ENCODE peak calls at places on chromosomes 16 and 17, in seven cellular contexts. One of them, this sample, is unnamed.

GRCh38 chr16:87125206-87126155 is 191.7 kb downstream of the C16orf95 start:
- DNase-seq in OCI-LY7: no peak
- DNase-seq in fibroblast of lung: no peak
- DNase-seq in stimulated activated CD8-positive, alpha-beta memory T cell treated with anti-CD3 and anti-CD28 coated beads, Interleukin-2, amount 100 ng/mL, for 1 hour: no peak
- DNase-seq in naive thymus-derived CD4-positive, alpha-beta T cell: no peak
- DNase-seq in tibial nerve: no peak
- DNase-seq in PC-9: no peak
- DNase-seq in this sample: no peak

GRCh38 chr17:61410100-61410551 is 10.5 kb downstream of the TBX2 start:
- DNase-seq in OCI-LY7: no peak
- DNase-seq in stimulated activated CD8-positive, alpha-beta memory T cell treated with anti-CD3 and anti-CD28 coated beads, Interleukin-2, amount 100 ng/mL, for 1 hour: no peak
- DNase-seq in fibroblast of lung: no peak
- DNase-seq in tibial nerve: no peak
- DNase-seq in PC-9: no peak
- DNase-seq in naive thymus-derived CD4-positive, alpha-beta T cell: no peak
- DNase-seq in this sample: no peak

GRCh38 chr16:3908951-3909437 is 28.5 kb upstream of the CREBBP start:
- DNase-seq in stimulated activated CD8-positive, alpha-beta memory T cell treated with anti-CD3 and anti-CD28 coated beads, Interleukin-2, amount 100 ng/mL, for 1 hour: no peak
- DNase-seq in tibial nerve: no peak
- DNase-seq in PC-9: no peak
- DNase-seq in OCI-LY7: no peak
- DNase-seq in naive thymus-derived CD4-positive, alpha-beta T cell: no peak
- DNase-seq in fibroblast of lung: no peak
- DNase-seq in this sample: no peak

GRCh38 chr17:15910791-15911190 is 34.1 kb upstream of the ADORA2B start:
- DNase-seq in OCI-LY7: no peak
- DNase-seq in naive thymus-derived CD4-positive, alpha-beta T cell: no peak
- DNase-seq in PC-9: peak
- DNase-seq in fibroblast of lung: no peak
- DNase-seq in tibial nerve: no peak
- DNase-seq in stimulated activated CD8-positive, alpha-beta memory T cell treated with anti-CD3 and anti-CD28 coated beads, Interleukin-2, amount 100 ng/mL, for 1 hour: no peak
- DNase-seq in this sample: no peak

GRCh38 chr16:87138868-87139267 is 178.3 kb downstream of the C16orf95 start:
- DNase-seq in tibial nerve: no peak
- DNase-seq in naive thymus-derived CD4-positive, alpha-beta T cell: no peak
- DNase-seq in fibroblast of lung: no peak
- DNase-seq in stimulated activated CD8-positive, alpha-beta memory T cell treated with anti-CD3 and anti-CD28 coated beads, Interleukin-2, amount 100 ng/mL, for 1 hour: no peak
- DNase-seq in OCI-LY7: no peak
- DNase-seq in PC-9: no peak
- DNase-seq in this sample: no peak

GRCh38 chr17:8315740-8316217 is 5.7 kb downstream of the ARHGEF15 start:
- DNase-seq in naive thymus-derived CD4-positive, alpha-beta T cell: no peak
- DNase-seq in fibroblast of lung: no peak
- DNase-seq in tibial nerve: no peak
- DNase-seq in stimulated activated CD8-positive, alpha-beta memory T cell treated with anti-CD3 and anti-CD28 coated beads, Interleukin-2, amount 100 ng/mL, for 1 hour: no peak
- DNase-seq in PC-9: no peak
- DNase-seq in OCI-LY7: no peak
- DNase-seq in this sample: no peak

GRCh38 chr16:27922433-27922832 is 141.1 kb downstream of the GSG1L start:
- DNase-seq in fibroblast of lung: no peak
- DNase-seq in naive thymus-derived CD4-positive, alpha-beta T cell: no peak
- DNase-seq in tibial nerve: no peak
- DNase-seq in OCI-LY7: no peak
- DNase-seq in stimulated activated CD8-positive, alpha-beta memory T cell treated with anti-CD3 and anti-CD28 coated beads, Interleukin-2, amount 100 ng/mL, for 1 hour: no peak
- DNase-seq in PC-9: no peak
- DNase-seq in this sample: no peak

GRCh38 chr16:2121853-2122252 is 13.8 kb downstream of the PKD1 start:
- DNase-seq in PC-9: no peak
- DNase-seq in stimulated activated CD8-positive, alpha-beta memory T cell treated with anti-CD3 and anti-CD28 coated beads, Interleukin-2, amount 100 ng/mL, for 1 hour: no peak
- DNase-seq in tibial nerve: no peak
- DNase-seq in naive thymus-derived CD4-positive, alpha-beta T cell: no peak
- DNase-seq in fibroblast of lung: no peak
- DNase-seq in OCI-LY7: no peak
- DNase-seq in this sample: no peak

GRCh38 chr17:72388765-72389473 is 268.1 kb downstream of the SOX9 start:
- DNase-seq in OCI-LY7: peak
- DNase-seq in PC-9: peak
- DNase-seq in stimulated activated CD8-positive, alpha-beta memory T cell treated with anti-CD3 and anti-CD28 coated beads, Interleukin-2, amount 100 ng/mL, for 1 hour: no peak
- DNase-seq in tibial nerve: no peak
- DNase-seq in naive thymus-derived CD4-positive, alpha-beta T cell: no peak
- DNase-seq in fibroblast of lung: peak
- DNase-seq in this sample: no peak

GRCh38 chr17:67520282-67520906 is 143.3 kb downstream of the PITPNC1 start:
- DNase-seq in PC-9: no peak
- DNase-seq in tibial nerve: peak
- DNase-seq in fibroblast of lung: peak
- DNase-seq in naive thymus-derived CD4-positive, alpha-beta T cell: no peak
- DNase-seq in stimulated activated CD8-positive, alpha-beta memory T cell treated with anti-CD3 and anti-CD28 coated beads, Interleukin-2, amount 100 ng/mL, for 1 hour: no peak
- DNase-seq in OCI-LY7: no peak
- DNase-seq in this sample: peak

GRCh38 chr17:80104956-80105375 is 3.6 kb downstream of the GAA start:
- DNase-seq in stimulated activated CD8-positive, alpha-beta memory T cell treated with anti-CD3 and anti-CD28 coated beads, Interleukin-2, amount 100 ng/mL, for 1 hour: no peak
- DNase-seq in PC-9: no peak
- DNase-seq in naive thymus-derived CD4-positive, alpha-beta T cell: no peak
- DNase-seq in fibroblast of lung: no peak
- DNase-seq in tibial nerve: no peak
- DNase-seq in OCI-LY7: no peak
- DNase-seq in this sample: no peak

GRCh38 chr17:82257473-82257872 is 16.0 kb downstream of the CSNK1D start:
- DNase-seq in PC-9: no peak
- DNase-seq in stimulated activated CD8-positive, alpha-beta memory T cell treated with anti-CD3 and anti-CD28 coated beads, Interleukin-2, amount 100 ng/mL, for 1 hour: peak
- DNase-seq in naive thymus-derived CD4-positive, alpha-beta T cell: no peak
- DNase-seq in fibroblast of lung: no peak
- DNase-seq in tibial nerve: no peak
- DNase-seq in OCI-LY7: peak
- DNase-seq in this sample: no peak

GRCh38 chr17:35062284-35062683 is 1.2 kb downstream of the RFFL start:
- DNase-seq in fibroblast of lung: no peak
- DNase-seq in OCI-LY7: no peak
- DNase-seq in tibial nerve: no peak
- DNase-seq in stimulated activated CD8-positive, alpha-beta memory T cell treated with anti-CD3 and anti-CD28 coated beads, Interleukin-2, amount 100 ng/mL, for 1 hour: no peak
- DNase-seq in naive thymus-derived CD4-positive, alpha-beta T cell: no peak
- DNase-seq in PC-9: no peak
- DNase-seq in this sample: no peak

GRCh38 chr16:80620656-80621605 is 80.1 kb downstream of the DYNLRB2 start:
- DNase-seq in stimulated activated CD8-positive, alpha-beta memory T cell treated with anti-CD3 and anti-CD28 coated beads, Interleukin-2, amount 100 ng/mL, for 1 hour: no peak
- DNase-seq in OCI-LY7: no peak
- DNase-seq in PC-9: no peak
- DNase-seq in tibial nerve: no peak
- DNase-seq in naive thymus-derived CD4-positive, alpha-beta T cell: no peak
- DNase-seq in fibroblast of lung: no peak
- DNase-seq in this sample: no peak

GRCh38 chr16:73183678-73184092 is 135.8 kb upstream of the ZFHX3 start:
- DNase-seq in stimulated activated CD8-positive, alpha-beta memory T cell treated with anti-CD3 and anti-CD28 coated beads, Interleukin-2, amount 100 ng/mL, for 1 hour: no peak
- DNase-seq in OCI-LY7: no peak
- DNase-seq in PC-9: no peak
- DNase-seq in tibial nerve: no peak
- DNase-seq in naive thymus-derived CD4-positive, alpha-beta T cell: no peak
- DNase-seq in fibroblast of lung: peak
- DNase-seq in this sample: no peak

GRCh38 chr16:9412362-9413311 is 321.2 kb downstream of the HAPSTR1 start:
- DNase-seq in OCI-LY7: no peak
- DNase-seq in stimulated activated CD8-positive, alpha-beta memory T cell treated with anti-CD3 and anti-CD28 coated beads, Interleukin-2, amount 100 ng/mL, for 1 hour: no peak
- DNase-seq in naive thymus-derived CD4-positive, alpha-beta T cell: no peak
- DNase-seq in tibial nerve: no peak
- DNase-seq in PC-9: no peak
- DNase-seq in fibroblast of lung: no peak
- DNase-seq in this sample: no peak

GRCh38 chr17:48678141-48678971 is 44.0 kb downstream of the PRAC1 start:
- DNase-seq in OCI-LY7: peak
- DNase-seq in stimulated activated CD8-positive, alpha-beta memory T cell treated with anti-CD3 and anti-CD28 coated beads, Interleukin-2, amount 100 ng/mL, for 1 hour: peak
- DNase-seq in fibroblast of lung: peak
- DNase-seq in PC-9: peak
- DNase-seq in naive thymus-derived CD4-positive, alpha-beta T cell: peak
- DNase-seq in tibial nerve: peak
- DNase-seq in this sample: peak

GRCh38 chr17:47622179-47622549 is 27.6 kb upstream of the KPNB1 start:
- DNase-seq in stimulated activated CD8-positive, alpha-beta memory T cell treated with anti-CD3 and anti-CD28 coated beads, Interleukin-2, amount 100 ng/mL, for 1 hour: no peak
- DNase-seq in OCI-LY7: no peak
- DNase-seq in fibroblast of lung: no peak
- DNase-seq in naive thymus-derived CD4-positive, alpha-beta T cell: no peak
- DNase-seq in tibial nerve: no peak
- DNase-seq in PC-9: no peak
- DNase-seq in this sample: no peak

GRCh38 chr17:66906321-66907278 is 57.9 kb upstream of the CACNG4 start:
- DNase-seq in tibial nerve: peak
- DNase-seq in PC-9: peak
- DNase-seq in fibroblast of lung: peak
- DNase-seq in OCI-LY7: peak
- DNase-seq in naive thymus-derived CD4-positive, alpha-beta T cell: peak
- DNase-seq in stimulated activated CD8-positive, alpha-beta memory T cell treated with anti-CD3 and anti-CD28 coated beads, Interleukin-2, amount 100 ng/mL, for 1 hour: peak
- DNase-seq in this sample: peak

GRCh38 chr17:3770471-3770870 is 30.5 kb downstream of the ITGAE start:
- DNase-seq in stimulated activated CD8-positive, alpha-beta memory T cell treated with anti-CD3 and anti-CD28 coated beads, Interleukin-2, amount 100 ng/mL, for 1 hour: no peak
- DNase-seq in OCI-LY7: peak
- DNase-seq in fibroblast of lung: no peak
- DNase-seq in naive thymus-derived CD4-positive, alpha-beta T cell: no peak
- DNase-seq in tibial nerve: no peak
- DNase-seq in PC-9: no peak
- DNase-seq in this sample: no peak

GRCh38 chr17:78043031-78043430 is 84.5 kb downstream of the TNRC6C start:
- DNase-seq in stimulated activated CD8-positive, alpha-beta memory T cell treated with anti-CD3 and anti-CD28 coated beads, Interleukin-2, amount 100 ng/mL, for 1 hour: no peak
- DNase-seq in tibial nerve: no peak
- DNase-seq in PC-9: no peak
- DNase-seq in OCI-LY7: no peak
- DNase-seq in naive thymus-derived CD4-positive, alpha-beta T cell: no peak
- DNase-seq in fibroblast of lung: no peak
- DNase-seq in this sample: no peak

GRCh38 chr16:78494674-78495073 is 395.2 kb downstream of the WWOX start:
- DNase-seq in OCI-LY7: no peak
- DNase-seq in PC-9: no peak
- DNase-seq in stimulated activated CD8-positive, alpha-beta memory T cell treated with anti-CD3 and anti-CD28 coated beads, Interleukin-2, amount 100 ng/mL, for 1 hour: no peak
- DNase-seq in naive thymus-derived CD4-positive, alpha-beta T cell: no peak
- DNase-seq in fibroblast of lung: no peak
- DNase-seq in tibial nerve: no peak
- DNase-seq in this sample: no peak

GRCh38 chr16:50473375-50473945 is 74.7 kb upstream of the NKD1 start:
- DNase-seq in stimulated activated CD8-positive, alpha-beta memory T cell treated with anti-CD3 and anti-CD28 coated beads, Interleukin-2, amount 100 ng/mL, for 1 hour: no peak
- DNase-seq in PC-9: no peak
- DNase-seq in naive thymus-derived CD4-positive, alpha-beta T cell: no peak
- DNase-seq in tibial nerve: no peak
- DNase-seq in fibroblast of lung: no peak
- DNase-seq in OCI-LY7: no peak
- DNase-seq in this sample: no peak

GRCh38 chr17:30296499-30297038 is 4.8 kb upstream of the BLMH start:
- DNase-seq in fibroblast of lung: no peak
- DNase-seq in tibial nerve: no peak
- DNase-seq in naive thymus-derived CD4-positive, alpha-beta T cell: no peak
- DNase-seq in PC-9: no peak
- DNase-seq in stimulated activated CD8-positive, alpha-beta memory T cell treated with anti-CD3 and anti-CD28 coated beads, Interleukin-2, amount 100 ng/mL, for 1 hour: no peak
- DNase-seq in OCI-LY7: no peak
- DNase-seq in this sample: peak

GRCh38 chr16:17144431-17144830 is 326.3 kb downstream of the XYLT1 start:
- DNase-seq in stimulated activated CD8-positive, alpha-beta memory T cell treated with anti-CD3 and anti-CD28 coated beads, Interleukin-2, amount 100 ng/mL, for 1 hour: no peak
- DNase-seq in fibroblast of lung: no peak
- DNase-seq in tibial nerve: no peak
- DNase-seq in naive thymus-derived CD4-positive, alpha-beta T cell: no peak
- DNase-seq in PC-9: no peak
- DNase-seq in OCI-LY7: no peak
- DNase-seq in this sample: no peak

GRCh38 chr16:54808890-54809289 is 121.8 kb upstream of the IRX5 start:
- DNase-seq in fibroblast of lung: no peak
- DNase-seq in stimulated activated CD8-positive, alpha-beta memory T cell treated with anti-CD3 and anti-CD28 coated beads, Interleukin-2, amount 100 ng/mL, for 1 hour: no peak
- DNase-seq in OCI-LY7: no peak
- DNase-seq in tibial nerve: no peak
- DNase-seq in naive thymus-derived CD4-positive, alpha-beta T cell: no peak
- DNase-seq in PC-9: no peak
- DNase-seq in this sample: no peak

GRCh38 chr17:10205549-10206185 is 7.3 kb upstream of the GAS7 start:
- DNase-seq in tibial nerve: no peak
- DNase-seq in stimulated activated CD8-positive, alpha-beta memory T cell treated with anti-CD3 and anti-CD28 coated beads, Interleukin-2, amount 100 ng/mL, for 1 hour: no peak
- DNase-seq in naive thymus-derived CD4-positive, alpha-beta T cell: no peak
- DNase-seq in OCI-LY7: no peak
- DNase-seq in fibroblast of lung: no peak
- DNase-seq in PC-9: no peak
- DNase-seq in this sample: no peak

GRCh38 chr17:74446551-74447500 is 14.9 kb downstream of the GPRC5C start:
- DNase-seq in tibial nerve: no peak
- DNase-seq in PC-9: no peak
- DNase-seq in naive thymus-derived CD4-positive, alpha-beta T cell: no peak
- DNase-seq in stimulated activated CD8-positive, alpha-beta memory T cell treated with anti-CD3 and anti-CD28 coated beads, Interleukin-2, amount 100 ng/mL, for 1 hour: no peak
- DNase-seq in fibroblast of lung: no peak
- DNase-seq in OCI-LY7: no peak
- DNase-seq in this sample: no peak

GRCh38 chr17:13350466-13350865 is 251.3 kb downstream of the HS3ST3A1 start:
- DNase-seq in stimulated activated CD8-positive, alpha-beta memory T cell treated with anti-CD3 and anti-CD28 coated beads, Interleukin-2, amount 100 ng/mL, for 1 hour: no peak
- DNase-seq in fibroblast of lung: no peak
- DNase-seq in naive thymus-derived CD4-positive, alpha-beta T cell: no peak
- DNase-seq in tibial nerve: no peak
- DNase-seq in PC-9: no peak
- DNase-seq in OCI-LY7: no peak
- DNase-seq in this sample: no peak

GRCh38 chr17:32287804-32288511 is 22.3 kb downstream of the RHBDL3 start:
- DNase-seq in tibial nerve: no peak
- DNase-seq in fibroblast of lung: no peak
- DNase-seq in naive thymus-derived CD4-positive, alpha-beta T cell: no peak
- DNase-seq in stimulated activated CD8-positive, alpha-beta memory T cell treated with anti-CD3 and anti-CD28 coated beads, Interleukin-2, amount 100 ng/mL, for 1 hour: no peak
- DNase-seq in PC-9: no peak
- DNase-seq in OCI-LY7: no peak
- DNase-seq in this sample: no peak